ENCODE peak calls at places on chromosomes 16 and 17, in four cellular contexts. One of them, this sample, is unnamed.

GRCh38 chr17:63349478-63350000 is 96.6 kb downstream of the CYB561 start:
- DNase-seq in K562: no peak
- DNase-seq in HL-60: no peak
- DNase-seq in GM12878: no peak
- DNase-seq in this sample: no peak

GRCh38 chr17:31467502-31468256 is 76.2 kb downstream of the RAB11FIP4 start:
- DNase-seq in K562: no peak
- DNase-seq in HL-60: no peak
- DNase-seq in GM12878: no peak
- DNase-seq in this sample: no peak

GRCh38 chr17:21251611-21252010 is 1.6 kb downstream of the NATD1 start:
- DNase-seq in K562: no peak
- DNase-seq in HL-60: no peak
- DNase-seq in GM12878: no peak
- DNase-seq in this sample: no peak

GRCh38 chr17:80168371-80168770 is 1.5 kb upstream of the CARD14 start:
- DNase-seq in K562: no peak
- DNase-seq in HL-60: no peak
- DNase-seq in GM12878: no peak
- DNase-seq in this sample: no peak

GRCh38 chr17:44556114-44556853 is 1.0 kb upstream of the FZD2 start:
- DNase-seq in K562: peak; percentile 66
- DNase-seq in HL-60: no peak
- DNase-seq in GM12878: peak; percentile 30
- DNase-seq in this sample: peak; percentile 53

GRCh38 chr16:3175157-3176153 is 12.5 kb upstream of the OR1F1 start:
- DNase-seq in K562: peak; percentile 90
- DNase-seq in HL-60: no peak
- DNase-seq in GM12878: no peak
- DNase-seq in this sample: no peak

GRCh38 chr17:79064026-79064425 is 10.6 kb upstream of the ENGASE start:
- DNase-seq in K562: no peak
- DNase-seq in HL-60: no peak
- DNase-seq in GM12878: no peak
- DNase-seq in this sample: no peak

GRCh38 chr16:82917886-82918595 is 291.3 kb downstream of the CDH13 start:
- DNase-seq in K562: no peak
- DNase-seq in HL-60: no peak
- DNase-seq in GM12878: no peak
- DNase-seq in this sample: no peak

GRCh38 chr16:4183258-4184037 is 58.4 kb downstream of the SRL start:
- DNase-seq in K562: peak; percentile 95
- DNase-seq in HL-60: peak; percentile 88
- DNase-seq in GM12878: peak; percentile 56
- DNase-seq in this sample: peak; percentile 100

GRCh38 chr16:21722771-21723460 is 59.1 kb downstream of the OTOA start:
- DNase-seq in K562: no peak
- DNase-seq in HL-60: no peak
- DNase-seq in GM12878: no peak
- DNase-seq in this sample: no peak

GRCh38 chr17:48729335-48730239 is 1.0 kb upstream of the HOXB13 start:
- DNase-seq in K562: no peak
- DNase-seq in HL-60: no peak
- DNase-seq in GM12878: no peak
- DNase-seq in this sample: no peak

GRCh38 chr17:33664116-33664840 is 371.2 kb upstream of the ASIC2 start:
- DNase-seq in K562: no peak
- DNase-seq in HL-60: no peak
- DNase-seq in GM12878: no peak
- DNase-seq in this sample: no peak

GRCh38 chr17:77213778-77214132 is 73.0 kb downstream of the SEC14L1 start:
- DNase-seq in K562: no peak
- DNase-seq in HL-60: no peak
- DNase-seq in GM12878: no peak
- DNase-seq in this sample: no peak

GRCh38 chr17:70121136-70121535 is 46.1 kb downstream of the KCNJ16 start:
- DNase-seq in K562: no peak
- DNase-seq in HL-60: no peak
- DNase-seq in GM12878: no peak
- DNase-seq in this sample: no peak

GRCh38 chr17:79518330-79519151 is 92.3 kb downstream of the RBFOX3 start:
- DNase-seq in K562: no peak
- DNase-seq in HL-60: no peak
- DNase-seq in GM12878: no peak
- DNase-seq in this sample: no peak

GRCh38 chr16:87571868-87572244 is 30.5 kb upstream of the JPH3 start:
- DNase-seq in K562: no peak
- DNase-seq in HL-60: no peak
- DNase-seq in GM12878: no peak
- DNase-seq in this sample: no peak

GRCh38 chr16:66988197-66988788 is at the start of gene CES4A:
- DNase-seq in K562: no peak
- DNase-seq in HL-60: no peak
- DNase-seq in GM12878: no peak
- DNase-seq in this sample: no peak

GRCh38 chr17:15954222-15954621 is 9.3 kb downstream of the ADORA2B start:
- DNase-seq in K562: no peak
- DNase-seq in HL-60: no peak
- DNase-seq in GM12878: no peak
- DNase-seq in this sample: no peak

GRCh38 chr17:76700627-76701470 is 9.9 kb downstream of the MXRA7 start:
- DNase-seq in K562: no peak
- DNase-seq in HL-60: no peak
- DNase-seq in GM12878: no peak
- DNase-seq in this sample: no peak

GRCh38 chr16:79272141-79272577 is 328.4 kb downstream of the MAF start:
- DNase-seq in K562: peak; percentile 10
- DNase-seq in HL-60: no peak
- DNase-seq in GM12878: no peak
- DNase-seq in this sample: no peak

GRCh38 chr17:34913001-34913400 is 48.3 kb downstream of the CCT6B start:
- DNase-seq in K562: no peak
- DNase-seq in HL-60: no peak
- DNase-seq in GM12878: no peak
- DNase-seq in this sample: no peak

GRCh38 chr17:18961634-18962493 is 9.9 kb downstream of the SLC5A10 start:
- DNase-seq in K562: no peak
- DNase-seq in HL-60: no peak
- DNase-seq in GM12878: no peak
- DNase-seq in this sample: no peak

GRCh38 chr16:28910046-28911031 is 14.7 kb downstream of the RABEP2 start:
- DNase-seq in K562: no peak
- DNase-seq in HL-60: no peak
- DNase-seq in GM12878: no peak
- DNase-seq in this sample: no peak

GRCh38 chr16:19011169-19011731 is 27.5 kb downstream of the TMC7 start:
- DNase-seq in K562: no peak
- DNase-seq in HL-60: no peak
- DNase-seq in GM12878: no peak
- DNase-seq in this sample: no peak
- TF ChIP-seq SPI1 in K562: no peak
- TF ChIP-seq SPI1 in HL-60: no peak
- TF ChIP-seq SPI1 in GM12878: no peak
- TF ChIP-seq SPI1 in this sample: no peak

DNA sequence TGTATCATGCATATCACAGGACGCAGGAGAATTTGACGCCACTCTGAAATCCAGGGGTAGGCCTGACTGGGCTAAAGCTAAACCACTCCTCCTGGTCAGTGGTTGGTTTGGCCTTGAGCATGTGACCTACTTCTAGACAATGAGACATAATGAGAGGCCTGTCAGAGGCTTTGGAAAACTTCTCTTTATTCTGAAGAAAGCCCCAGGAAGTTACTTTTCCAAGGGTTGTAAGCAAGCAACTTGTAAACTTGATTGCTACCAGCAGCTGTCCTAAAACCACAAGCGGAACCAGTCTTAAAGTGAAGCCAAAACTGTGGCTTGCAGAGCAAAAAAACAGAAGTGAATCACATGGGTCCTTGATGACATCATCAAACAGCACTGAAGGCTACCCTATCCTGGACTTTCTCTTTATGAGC is 138.2 kb upstream of the COX10 start:
- DNase-seq in K562: no peak
- DNase-seq in HL-60: peak; percentile 84
- DNase-seq in GM12878: no peak
- DNase-seq in this sample: no peak
- TF ChIP-seq SPI1 in K562: no peak
- TF ChIP-seq SPI1 in HL-60: peak; percentile 89
- TF ChIP-seq SPI1 in GM12878: no peak
- TF ChIP-seq SPI1 in this sample: peak; percentile 28

DNA sequence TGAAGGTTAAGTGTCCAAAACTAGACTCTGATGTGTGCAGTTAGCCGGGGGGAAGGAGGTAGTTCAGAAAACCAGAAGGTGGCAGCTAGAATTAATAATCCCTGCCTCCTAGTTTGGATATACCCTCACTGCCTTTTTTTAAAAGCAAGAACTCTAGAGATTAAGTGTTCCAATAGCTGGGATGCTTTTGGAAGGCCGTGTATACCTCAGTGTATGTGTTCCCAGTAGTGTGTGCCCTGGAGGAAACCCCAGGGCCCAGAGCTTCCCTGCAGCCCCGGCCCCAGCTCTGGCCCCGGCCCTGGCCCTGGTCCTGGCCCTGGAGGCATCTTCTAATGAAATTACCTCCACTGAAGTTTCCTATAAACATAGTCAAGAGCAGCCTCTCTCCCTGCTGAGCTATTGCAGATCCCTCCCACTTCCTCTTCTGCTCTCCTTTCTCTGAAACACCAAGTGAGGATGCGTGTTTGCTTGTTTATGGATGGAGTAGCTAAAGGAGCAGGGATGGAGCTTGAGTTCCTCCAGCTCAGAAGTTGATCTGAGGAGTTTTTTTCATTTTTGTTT is 130.7 kb downstream of the PRKCA start:
- DNase-seq in K562: no peak
- DNase-seq in HL-60: peak; percentile 45
- DNase-seq in GM12878: no peak
- DNase-seq in this sample: no peak
- TF ChIP-seq SPI1 in K562: peak; percentile 73
- TF ChIP-seq SPI1 in HL-60: peak; percentile 93
- TF ChIP-seq SPI1 in GM12878: peak; percentile 62
- TF ChIP-seq SPI1 in this sample: peak; percentile 7

GRCh38 chr17:46978489-46979022 is 497 bp downstream of the RPRML start:
- DNase-seq in K562: no peak
- DNase-seq in HL-60: no peak
- DNase-seq in GM12878: no peak
- DNase-seq in this sample: peak; percentile 34

GRCh38 chr17:46976626-46977270 is 2.3 kb downstream of the RPRML start:
- DNase-seq in K562: peak; percentile 86
- DNase-seq in HL-60: no peak
- DNase-seq in GM12878: no peak
- DNase-seq in this sample: no peak

GRCh38 chr17:46977348-46977747 is 1.7 kb downstream of the RPRML start:
- DNase-seq in K562: peak; percentile 64
- DNase-seq in HL-60: peak; percentile 38
- DNase-seq in GM12878: no peak
- DNase-seq in this sample: no peak

GRCh38 chr17:46977750-46978488 is 1.1 kb downstream of the RPRML start:
- DNase-seq in K562: no peak
- DNase-seq in HL-60: no peak
- DNase-seq in GM12878: no peak
- DNase-seq in this sample: no peak

GRCh38 chr17:46979023-46979870 is at the start of gene RPRML:
- DNase-seq in K562: peak; percentile 39
- DNase-seq in HL-60: no peak
- DNase-seq in GM12878: no peak
- DNase-seq in this sample: peak; percentile 49
- TF ChIP-seq SPI1 in K562: no peak
- TF ChIP-seq SPI1 in HL-60: no peak
- TF ChIP-seq SPI1 in GM12878: no peak
- TF ChIP-seq SPI1 in this sample: no peak

GRCh38 chr17:42121066-42121769 is at the start of gene KAT2A:
- DNase-seq in K562: peak; percentile 95
- DNase-seq in HL-60: peak; percentile 84
- DNase-seq in GM12878: no peak
- DNase-seq in this sample: peak; percentile 97

GRCh38 chr17:42124256-42124655 is 1.7 kb downstream of the HSPB9 start:
- DNase-seq in K562: no peak
- DNase-seq in HL-60: no peak
- DNase-seq in GM12878: no peak
- DNase-seq in this sample: no peak

GRCh38 chr17:42120161-42121065 is 754 bp downstream of the KAT2A start:
- DNase-seq in K562: peak; percentile 36
- DNase-seq in HL-60: no peak
- DNase-seq in GM12878: no peak
- DNase-seq in this sample: no peak

GRCh38 chr17:42125565-42125964 is 3.0 kb downstream of the HSPB9 start:
- DNase-seq in K562: no peak
- DNase-seq in HL-60: no peak
- DNase-seq in GM12878: no peak
- DNase-seq in this sample: no peak

DNA sequence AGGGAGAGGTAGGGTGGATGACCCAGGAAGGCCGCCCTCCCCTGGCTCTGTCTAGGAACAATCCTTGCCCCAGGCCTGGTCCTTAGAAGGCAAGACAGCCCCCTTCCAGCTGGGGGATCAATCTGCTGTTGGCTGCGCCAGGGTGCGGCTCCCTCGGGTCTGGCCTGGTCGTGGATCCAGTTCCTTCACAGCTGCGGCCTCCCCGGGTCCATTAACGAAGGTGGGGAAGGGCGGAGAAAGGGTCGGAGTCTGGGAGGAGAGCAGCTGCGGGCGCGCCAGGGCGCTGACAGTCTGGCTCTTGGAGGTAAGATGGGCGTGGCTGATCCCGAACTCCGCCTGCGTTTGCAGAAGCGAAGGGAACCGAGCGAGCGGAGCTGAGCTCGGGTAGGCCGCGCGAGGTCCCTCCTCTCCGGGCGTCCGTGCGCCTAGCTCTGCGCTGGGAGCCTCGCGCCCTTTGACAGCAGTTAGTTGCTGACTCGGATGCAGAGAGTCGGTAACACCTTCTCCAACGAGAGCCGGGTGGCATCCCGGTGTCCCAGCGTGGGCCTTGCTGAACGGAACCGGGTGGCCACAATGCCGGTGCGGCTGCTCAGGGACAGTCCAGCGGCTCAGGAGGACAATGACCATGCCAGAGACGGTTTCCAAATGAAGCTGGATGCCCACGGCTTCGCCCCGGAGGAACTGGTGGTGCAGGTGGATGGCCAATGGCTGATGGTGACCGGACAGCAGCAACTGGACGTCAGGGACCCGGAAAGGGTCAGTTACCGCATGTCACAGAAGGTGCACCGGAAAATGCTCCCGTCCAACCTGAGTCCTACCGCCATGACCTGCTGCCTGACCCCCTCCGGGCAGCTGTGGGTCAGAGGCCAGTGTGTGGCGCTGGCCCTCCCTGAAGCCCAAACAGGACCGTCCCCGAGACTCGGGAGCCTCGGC is at the start of gene HSPB9:
- DNase-seq in K562: no peak
- DNase-seq in HL-60: no peak
- DNase-seq in GM12878: no peak
- DNase-seq in this sample: no peak
- TF ChIP-seq SPI1 in K562: no peak
- TF ChIP-seq SPI1 in HL-60: no peak
- TF ChIP-seq SPI1 in GM12878: no peak
- TF ChIP-seq SPI1 in this sample: no peak